ENCODE peak calls at places on chromosomes 3 and 15, in four cellular contexts. T is cardiac muscle cell, N is epithelial cell of esophagus, G is foreskin fibroblast. X is an unnamed sample.

GRCh38 chr3:20250786-20251185 is 64.8 kb upstream of the SGO1 start:
- DNase-seq in N (no peak), T (no peak), G (no peak), X (no peak)

GRCh38 chr3:24290596-24290995 is 204.1 kb downstream of the THRB start:
- DNase-seq in T (no peak), N (no peak), G (no peak), X (no peak)

GRCh38 chr3:14598143-14598569 is 53.4 kb upstream of the CCDC174 start:
- DNase-seq in T (peak), G (peak), N (peak), X (no peak)

GRCh38 chr3:97232635-97233034 is 418.2 kb downstream of the EPHA6 start:
- DNase-seq in N (peak), G (no peak), T (peak), X (no peak)

GRCh38 chr3:50592568-50592967 is 19.0 kb downstream of the CISH start:
- DNase-seq in G (no peak), T (no peak), N (no peak), X (no peak)

GRCh38 chr3:182891364-182891763 is 89.0 kb downstream of the DCUN1D1 start:
- DNase-seq in T (no peak), G (no peak), N (no peak), X (no peak)

GRCh38 chr15:74956648-74957300 is at the start of gene RPP25:
- DNase-seq in T (peak), G (peak), N (peak), X (peak)

GRCh38 chr15:39661776-39662175 is 80.9 kb downstream of the THBS1 start:
- DNase-seq in N (peak), G (no peak), T (no peak), X (no peak)

GRCh38 chr3:7574435-7574834 is 713.5 kb downstream of the GRM7 start:
- DNase-seq in N (no peak), G (no peak), T (peak), X (no peak)

GRCh38 chr3:175977968-175978752 is 1119.0 kb downstream of the NAALADL2 start:
- DNase-seq in N (no peak), T (no peak), G (no peak), X (no peak)

GRCh38 chr3:109098245-109098644 is 19.7 kb downstream of the MORC1 start:
- DNase-seq in T (peak), N (peak), G (no peak), X (no peak)
- TF ChIP-seq CTCF in T (no peak), N (peak), G (no peak), X (no peak)

GRCh38 chr3:153165211-153165815 is 3.3 kb downstream of the RAP2B start:
- DNase-seq in G (no peak), T (no peak), N (no peak), X (no peak)
- TF ChIP-seq CTCF in G (peak), T (peak), N (peak), X (no peak)

DNA sequence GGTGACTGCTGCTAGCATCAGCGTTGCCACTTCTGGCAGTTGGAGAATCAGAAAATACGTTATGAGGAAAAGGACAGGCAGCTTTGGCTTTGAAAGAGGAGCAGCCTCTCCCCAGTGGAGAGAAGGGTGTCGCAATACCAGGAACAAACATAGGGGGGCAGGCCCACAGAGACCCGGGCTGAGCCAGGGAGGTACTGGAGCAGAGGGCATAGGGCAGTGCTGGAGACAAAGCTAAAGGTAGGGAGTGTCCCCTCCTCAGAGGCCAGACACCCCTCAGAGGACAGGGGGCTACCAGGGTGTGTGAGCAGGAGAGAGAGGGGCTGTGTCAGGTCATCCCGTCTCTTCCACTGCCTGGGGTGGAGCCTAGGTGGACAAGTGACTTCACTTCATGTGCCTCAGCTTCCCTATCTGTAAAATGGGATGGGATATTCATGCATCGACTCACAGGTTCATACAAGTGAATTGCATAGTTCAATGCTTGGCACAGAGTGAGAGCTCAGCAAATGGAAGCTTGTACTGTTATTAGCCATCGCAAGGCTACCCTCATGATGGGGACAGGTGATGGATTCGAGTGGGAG is 49.7 kb upstream of the LIMD1 start:
- DNase-seq in G (no peak), N (no peak), T (no peak), X (no peak)
- TF ChIP-seq CTCF in G (no peak), N (no peak), T (peak), X (no peak)

GRCh38 chr3:190249414-190249813 is 72.8 kb downstream of the CLDN1 start:
- DNase-seq in N (no peak), T (no peak), G (no peak), X (no peak)
- TF ChIP-seq CTCF in N (no peak), T (no peak), G (no peak), X (no peak)

DNA sequence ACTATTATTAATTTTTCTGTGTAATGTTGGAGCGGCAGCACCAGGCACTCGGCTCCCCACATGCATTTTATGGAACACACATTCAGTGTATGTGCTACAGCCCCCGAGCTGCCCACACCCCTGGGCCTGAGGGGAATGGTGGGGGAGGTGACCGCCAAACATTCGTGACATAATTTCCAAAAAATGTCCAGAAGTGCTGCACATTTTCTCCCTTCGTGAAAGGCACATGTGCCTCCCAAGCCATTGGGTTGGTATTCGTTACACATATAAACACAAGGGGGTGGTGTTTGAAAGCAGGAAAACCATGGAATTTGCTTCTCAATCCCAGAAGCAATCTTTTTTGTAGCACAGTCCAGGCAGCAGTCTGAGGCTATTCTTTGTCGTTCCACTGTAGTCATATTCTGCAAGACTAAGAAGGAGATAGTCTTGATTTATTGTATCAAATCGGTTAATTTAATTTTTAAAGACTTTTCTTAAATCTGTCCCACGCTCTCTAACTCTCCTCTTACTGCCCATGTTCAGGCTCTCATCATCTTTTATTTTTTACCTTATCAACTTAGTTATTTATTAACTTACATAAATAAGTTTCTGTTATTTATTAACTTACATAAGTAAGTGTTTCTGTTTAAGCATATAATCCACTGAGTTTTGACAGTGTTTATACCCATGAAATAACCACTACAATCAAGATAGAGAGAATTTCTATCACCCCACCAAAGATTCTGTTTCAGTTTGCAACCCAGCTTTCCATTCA is 39.2 kb upstream of the POLR2M start:
- DNase-seq in N (peak), G (peak), T (peak), X (no peak)
- TF ChIP-seq CTCF in N (peak), G (peak), T (peak), X (no peak)

GRCh38 chr15:48025118-48025517 is 95.7 kb upstream of the SLC24A5 start:
- DNase-seq in T (no peak), G (no peak), N (no peak), X (no peak)
- TF ChIP-seq CTCF in T (no peak), G (no peak), N (no peak), X (no peak)

GRCh38 chr3:124576565-124577493 is 153.4 kb upstream of the UMPS start:
- DNase-seq in G (no peak), N (no peak), T (no peak), X (no peak)
- TF ChIP-seq CTCF in G (no peak), N (no peak), T (no peak), X (no peak)

GRCh38 chr3:136008732-136009456 is 43.4 kb downstream of the PPP2R3A start:
- DNase-seq in T (no peak), G (no peak), N (no peak), X (no peak)
- TF ChIP-seq CTCF in T (no peak), G (no peak), N (no peak), X (no peak)

X was measured in activated B cell treated with CpG ODN at 0.5 μM for 24 hours.